ENCODE peak calls at places on chromosomes 5 and 9, in six cellular contexts. D is GM23248; Y is naive thymus-derived CD4-positive, alpha-beta T cell; E is spleen; P is WERI-Rb-1; H is psoas muscle. X is an unnamed sample.

GRCh38 chr5:98510601-98511000 is 262.9 kb upstream of the RGMB start:
- DNase-seq in D (no peak), Y (no peak), E (no peak), P (no peak), H (no peak), X (no peak)

GRCh38 chr5:73519531-73520283 is 21.5 kb downstream of the BTF3 start:
- DNase-seq in D (peak; percentile 85), Y (peak; percentile 29), E (no peak), P (peak; percentile 76), H (peak; percentile 24), X (peak; percentile 23)

GRCh38 chr5:64700765-64701164 is 10.5 kb downstream of the SHISAL2B start:
- DNase-seq in D (no peak), Y (no peak), E (no peak), P (no peak), H (no peak), X (no peak)

GRCh38 chr9:33092634-33093033 is 16.2 kb upstream of the SMU1 start:
- DNase-seq in D (no peak), Y (no peak), E (no peak), P (no peak), H (no peak), X (no peak)

GRCh38 chr5:59544573-59544972 is 349.0 kb downstream of the PDE4D start:
- DNase-seq in D (no peak), Y (no peak), E (no peak), P (no peak), H (no peak), X (no peak)

GRCh38 chr5:141879941-141880738 is 1.9 kb upstream of the PCDH1 start:
- DNase-seq in D (no peak), Y (no peak), E (peak; percentile 41), P (no peak), H (no peak), X (no peak)

GRCh38 chr5:1673042-1673674 is 126.5 kb downstream of the MRPL36 start:
- DNase-seq in D (no peak), Y (no peak), E (no peak), P (peak; percentile 9), H (no peak), X (no peak)

GRCh38 chr5:149452665-149453617 is 73.8 kb upstream of the IL17B start:
- DNase-seq in D (peak; percentile 98), Y (no peak), E (no peak), P (no peak), H (peak; percentile 79), X (no peak)

GRCh38 chr5:134136221-134136631 is 21.7 kb downstream of the TCF7 start:
- DNase-seq in D (no peak), Y (peak; percentile 4), E (peak; percentile 59), P (no peak), H (no peak), X (peak; percentile 2)

GRCh38 chr9:130912932-130913598 is 16.5 kb upstream of the QRFP start:
- DNase-seq in D (peak; percentile 96), Y (no peak), E (no peak), P (no peak), H (peak; percentile 64), X (no peak)

GRCh38 chr9:125660557-125660956 is 46.5 kb downstream of the MAPKAP1 start:
- DNase-seq in D (no peak), Y (no peak), E (no peak), P (no peak), H (no peak), X (no peak)

GRCh38 chr9:127505396-127506116 is 54.2 kb downstream of the LRSAM1 start:
- DNase-seq in D (peak; percentile 68), Y (no peak), E (no peak), P (peak; percentile 83), H (no peak), X (no peak)

GRCh38 chr5:37029436-37029835 is 152.9 kb downstream of the NIPBL start:
- DNase-seq in D (no peak), Y (no peak), E (no peak), P (no peak), H (no peak), X (no peak)

GRCh38 chr5:90168399-90168798 is 241.2 kb downstream of the CETN3 start:
- DNase-seq in D (no peak), Y (no peak), E (no peak), P (no peak), H (no peak), X (no peak)

GRCh38 chr9:128341435-128341849 is 1.1 kb downstream of the SLC27A4 start:
- DNase-seq in D (peak; percentile 84), Y (peak; percentile 31), E (peak; percentile 79), P (peak; percentile 92), H (peak; percentile 55), X (peak; percentile 39)

GRCh38 chr5:173383711-173384110 is 55.5 kb upstream of the STC2 start:
- DNase-seq in D (no peak), Y (no peak), E (no peak), P (no peak), H (no peak), X (no peak)

GRCh38 chr9:78239506-78239905 is 3.6 kb downstream of the CEP78 start:
- DNase-seq in D (no peak), Y (no peak), E (no peak), P (peak; percentile 34), H (no peak), X (no peak)

GRCh38 chr5:150636391-150637244 is 3.8 kb upstream of the SYNPO start:
- DNase-seq in D (peak; percentile 89), Y (no peak), E (no peak), P (no peak), H (peak; percentile 69), X (no peak)

GRCh38 chr9:14136047-14136446 is 177.9 kb downstream of the NFIB start:
- DNase-seq in D (no peak), Y (no peak), E (no peak), P (no peak), H (no peak), X (no peak)

GRCh38 chr5:95426227-95426626 is 35.1 kb downstream of the FAM81B start:
- DNase-seq in D (no peak), Y (no peak), E (no peak), P (no peak), H (no peak), X (no peak)

GRCh38 chr5:112005533-112005926 is 248.5 kb upstream of the NREP start:
- DNase-seq in D (peak; percentile 73), Y (no peak), E (no peak), P (no peak), H (no peak), X (no peak)

GRCh38 chr5:141525659-141526058 is 36.8 kb downstream of the PCDHGC5 start:
- DNase-seq in D (peak; percentile 37), Y (no peak), E (no peak), P (no peak), H (no peak), X (no peak)

GRCh38 chr9:112421771-112422222 is 41.9 kb downstream of the HSDL2 start:
- DNase-seq in D (peak; percentile 12), Y (no peak), E (no peak), P (no peak), H (peak; percentile 19), X (no peak)

GRCh38 chr9:35656340-35656739 is 1.5 kb downstream of the RMRP start:
- DNase-seq in D (no peak), Y (no peak), E (no peak), P (no peak), H (no peak), X (no peak)

GRCh38 chr9:20898885-20899554 is 132.4 kb downstream of the HACD4 start:
- DNase-seq in D (peak; percentile 43), Y (no peak), E (no peak), P (no peak), H (no peak), X (no peak)

GRCh38 chr9:79447760-79448159 is 124.0 kb upstream of the TLE4 start:
- DNase-seq in D (no peak), Y (no peak), E (no peak), P (no peak), H (no peak), X (no peak)

GRCh38 chr9:123960366-123960765 is 30.4 kb upstream of the DENND1A start:
- DNase-seq in D (no peak), Y (no peak), E (no peak), P (no peak), H (no peak), X (no peak)

GRCh38 chr9:6525326-6526040 is 112.5 kb downstream of the UHRF2 start:
- DNase-seq in D (peak; percentile 15), Y (no peak), E (no peak), P (no peak), H (no peak), X (no peak)

GRCh38 chr5:68548959-68549676 is 333.6 kb downstream of the PIK3R1 start:
- DNase-seq in D (peak; percentile 39), Y (no peak), E (no peak), P (no peak), H (no peak), X (no peak)

GRCh38 chr5:14212838-14213237 is 69.7 kb downstream of the TRIO start:
- DNase-seq in D (no peak), Y (no peak), E (no peak), P (no peak), H (no peak), X (no peak)

GRCh38 chr5:110218994-110219393 is 507.5 kb downstream of the TMEM232 start:
- DNase-seq in D (no peak), Y (no peak), E (no peak), P (no peak), H (no peak), X (no peak)

GRCh38 chr5:110221036-110221435 is 505.4 kb downstream of the TMEM232 start:
- DNase-seq in D (no peak), Y (no peak), E (no peak), P (no peak), H (no peak), X (no peak)

GRCh38 chr5:110219769-110220168 is 506.7 kb downstream of the TMEM232 start:
- DNase-seq in D (no peak), Y (no peak), E (no peak), P (no peak), H (no peak), X (no peak)

GRCh38 chr5:110225949-110226348 is 500.5 kb downstream of the TMEM232 start:
- DNase-seq in D (no peak), Y (no peak), E (no peak), P (no peak), H (no peak), X (no peak)

GRCh38 chr5:110224050-110224449 is 502.4 kb downstream of the TMEM232 start:
- DNase-seq in D (no peak), Y (no peak), E (no peak), P (no peak), H (no peak), X (no peak)
- H3K9me3 ChIP-seq in D (peaks cover 10% of the 10 kb centered on the region), Y (no peaks in the 10 kb centered on the region), E (peaks cover 62% of the 10 kb centered on the region), P (peaks cover 4% of the 10 kb centered on the region), H (peaks cover 17% of the 10 kb centered on the region), X (no peaks in the 10 kb centered on the region)

GRCh38 chr5:4104831-4105597 is 509.4 kb downstream of the IRX1 start:
- DNase-seq in D (no peak), Y (no peak), E (no peak), P (peak; percentile 90), H (no peak), X (no peak)
- H3K9me3 ChIP-seq in D (peaks cover 4% of the 10 kb centered on the region), Y (no peaks in the 10 kb centered on the region), E (no peaks in the 10 kb centered on the region), P (no peaks in the 10 kb centered on the region), H (no peaks in the 10 kb centered on the region), X (no peaks in the 10 kb centered on the region)

GRCh38 chr5:166119506-166119905 is 2171.9 kb upstream of the WWC1 start:
- DNase-seq in D (no peak), Y (no peak), E (no peak), P (no peak), H (no peak), X (no peak)
- H3K9me3 ChIP-seq in D (no peaks in the 10 kb centered on the region), Y (no peaks in the 10 kb centered on the region), E (no peaks in the 10 kb centered on the region), P (no peaks in the 10 kb centered on the region), H (no peaks in the 10 kb centered on the region), X (no peaks in the 10 kb centered on the region)

GRCh38 chr5:103473725-103474124 is 88.9 kb downstream of the NUDT12 start:
- DNase-seq in D (no peak), Y (no peak), E (no peak), P (no peak), H (no peak), X (no peak)
- H3K9me3 ChIP-seq in D (no peaks in the 10 kb centered on the region), Y (no peaks in the 10 kb centered on the region), E (no peaks in the 10 kb centered on the region), P (no peaks in the 10 kb centered on the region), H (no peaks in the 10 kb centered on the region), X (no peaks in the 10 kb centered on the region)